ENCODE peak calls at places on chromosomes 1 and 21, in six cellular contexts. J is esophagus squamous epithelium, A is esophagus muscularis mucosa, U is A549, M is suprapubic skin, F is right lobe of liver. X is an unnamed sample.

GRCh38 chr1:21379571-21379970 is 60.4 kb upstream of the NBPF3 start:
- DNase-seq in F (no peak), A (no peak), U (no peak), J (no peak), M (no peak), X (no peak)

GRCh38 chr1:26363549-26364448 is 8.8 kb downstream of the ZNF683 start:
- DNase-seq in M (no peak), F (peak), A (peak), U (peak), J (no peak), X (peak)

GRCh38 chr1:28259935-28260802 is 851 bp downstream of the SESN2 start:
- DNase-seq in J (no peak), F (peak), A (no peak), U (peak), M (peak), X (peak)

GRCh38 chr1:43565600-43566360 is 35.1 kb downstream of the PTPRF start:
- DNase-seq in J (no peak), F (no peak), A (no peak), M (no peak), U (no peak), X (peak)

GRCh38 chr1:237834048-237834447 is 56.7 kb downstream of the ZP4 start:
- DNase-seq in M (no peak), A (no peak), U (no peak), J (no peak), F (no peak), X (no peak)

GRCh38 chr1:44701141-44701573 is 26.6 kb downstream of the ARMH1 start:
- DNase-seq in F (no peak), M (no peak), J (no peak), A (no peak), U (no peak), X (no peak)

GRCh38 chr1:154972517-154973343 is 1.8 kb upstream of the CKS1B start:
- DNase-seq in M (peak), A (no peak), F (peak), U (peak), J (no peak), X (peak)

GRCh38 chr1:30758785-30759380 is 1.3 kb upstream of the LAPTM5 start:
- DNase-seq in F (no peak), M (no peak), U (no peak), A (no peak), J (no peak), X (no peak)

GRCh38 chr21:25643486-25643885 is 4.4 kb downstream of the JAM2 start:
- DNase-seq in M (no peak), J (no peak), U (no peak), F (no peak), A (no peak), X (no peak)

GRCh38 chr1:151612506-151613274 is 840 bp downstream of the SNX27 start:
- DNase-seq in J (no peak), M (peak), U (no peak), A (no peak), F (no peak), X (peak)

GRCh38 chr1:113455374-113455773 is 65.1 kb downstream of the MAGI3 start:
- DNase-seq in U (no peak), M (no peak), J (no peak), A (no peak), F (no peak), X (no peak)

GRCh38 chr1:167529829-167530474 is 11.6 kb upstream of the CD247 start:
- DNase-seq in A (no peak), M (no peak), J (no peak), F (no peak), U (no peak), X (no peak)

GRCh38 chr1:162235261-162235780 is 141.3 kb downstream of the SPATA46 start:
- DNase-seq in M (no peak), A (no peak), U (no peak), F (peak), J (no peak), X (no peak)

GRCh38 chr21:44791993-44792392 is 9.6 kb downstream of the UBE2G2 start:
- DNase-seq in A (no peak), M (no peak), F (no peak), J (no peak), U (no peak), X (no peak)

GRCh38 chr1:100942304-100943046 is 46.6 kb downstream of the SLC30A7 start:
- DNase-seq in U (no peak), J (no peak), A (no peak), M (no peak), F (no peak), X (no peak)

GRCh38 chr1:190169311-190170067 is 308.2 kb downstream of the BRINP3 start:
- DNase-seq in A (no peak), M (no peak), J (no peak), U (no peak), F (no peak), X (no peak)

GRCh38 chr1:3777647-3778589 is 5.4 kb downstream of the SMIM1 start:
- DNase-seq in F (no peak), U (no peak), J (no peak), M (no peak), A (no peak), X (no peak)

GRCh38 chr21:36183144-36183795 is 26.6 kb downstream of the DOP1B start:
- DNase-seq in A (no peak), F (no peak), J (no peak), M (no peak), U (no peak), X (no peak)

GRCh38 chr1:109148838-109149555 is 35.1 kb downstream of the ELAPOR1 start:
- DNase-seq in J (no peak), F (no peak), U (no peak), M (no peak), A (no peak), X (no peak)

GRCh38 chr1:224852901-224853568 is 76.4 kb upstream of the DNAH14 start:
- DNase-seq in F (no peak), U (peak), J (no peak), M (no peak), A (no peak), X (no peak)

GRCh38 chr1:224783006-224783651 is 146.3 kb upstream of the DNAH14 start:
- DNase-seq in M (no peak), F (no peak), U (no peak), J (no peak), A (peak), X (no peak)

GRCh38 chr1:218584418-218585155 is 239.5 kb downstream of the TGFB2 start:
- DNase-seq in A (no peak), M (no peak), F (no peak), J (no peak), U (no peak), X (no peak)

GRCh38 chr1:966135-966602 is at the start of gene PLEKHN1:
- DNase-seq in M (no peak), A (no peak), J (no peak), U (no peak), F (no peak), X (no peak)

DNA sequence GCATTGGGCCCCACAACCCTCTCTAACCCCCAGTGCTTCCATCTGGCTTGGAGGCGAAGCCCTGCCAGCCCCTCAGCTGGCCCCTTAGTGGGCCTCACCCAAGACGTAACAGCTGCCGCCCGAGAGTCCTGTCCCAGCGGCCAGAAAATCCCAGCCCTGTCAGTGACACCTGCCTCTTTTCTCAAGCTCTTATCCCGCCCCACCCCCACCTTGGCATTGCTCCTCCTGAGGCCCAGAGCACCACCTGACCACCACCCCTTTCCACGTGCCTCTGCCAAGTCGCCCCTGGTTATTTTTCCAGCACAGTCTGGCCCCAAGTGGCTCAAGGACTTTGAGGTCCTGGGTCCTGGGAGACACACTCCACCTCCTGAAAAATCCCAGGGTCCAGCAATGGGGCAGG is 5.9 kb upstream of the CTRC start:
- DNase-seq in J (no peak), A (no peak), M (no peak), U (no peak), F (no peak), X (no peak)
- TF ChIP-seq POLR2A in J (no peak), A (no peak), M (no peak), U (no peak), F (no peak), X (no peak)

DNA sequence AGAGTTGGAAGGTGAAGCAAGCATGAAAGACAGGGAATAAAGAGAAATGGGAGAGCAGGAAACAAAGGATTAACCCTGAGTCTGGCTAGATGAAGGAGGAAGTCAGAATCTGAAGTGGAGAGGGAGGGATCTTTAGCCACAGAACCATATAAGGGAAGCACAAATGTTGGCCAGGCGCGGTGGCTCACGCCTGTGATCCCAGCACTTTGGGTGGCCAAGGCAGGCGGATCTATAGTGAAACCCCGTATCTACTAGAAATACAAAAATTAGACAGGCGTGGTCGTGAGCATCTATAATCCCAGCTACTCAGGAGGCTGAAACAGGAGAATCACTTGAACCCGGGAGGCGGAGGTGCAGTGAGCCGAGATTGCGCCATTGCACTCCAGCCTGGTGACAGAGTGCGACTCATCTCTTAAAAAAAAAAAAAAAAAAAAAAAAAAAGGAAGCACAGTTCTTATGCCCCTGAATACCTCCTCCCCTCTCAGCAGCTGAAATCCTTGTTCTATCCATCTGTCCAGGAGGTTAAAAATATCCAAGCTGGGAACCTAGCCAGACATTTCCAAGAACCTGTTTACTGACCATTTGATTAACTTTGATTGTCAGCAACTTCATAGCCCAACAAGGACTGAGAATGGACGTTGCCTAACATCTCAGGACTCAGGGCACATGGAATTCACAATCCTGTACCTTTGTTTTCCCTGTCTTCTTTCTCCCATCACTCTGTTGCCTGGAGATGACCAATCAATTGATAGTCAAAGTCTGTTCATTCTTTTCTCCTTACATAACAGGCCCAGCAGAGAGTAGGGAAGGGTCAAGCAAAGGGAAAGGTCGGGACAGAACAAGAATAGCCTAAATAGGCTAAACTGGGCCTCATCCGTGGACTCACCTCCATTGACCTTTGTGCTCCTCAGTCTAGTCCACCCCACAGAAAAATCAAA is 10.6 kb downstream of the TXNIP start:
- DNase-seq in A (no peak), J (no peak), F (peak), U (no peak), M (peak), X (peak)
- TF ChIP-seq POLR2A in A (no peak), J (no peak), F (no peak), U (no peak), M (no peak), X (no peak)

GRCh38 chr1:145891587-145892485 is 6.2 kb upstream of the ANKRD35 start:
- DNase-seq in J (no peak), U (peak), A (peak), M (peak), F (peak), X (peak)
- TF ChIP-seq POLR2A in J (no peak), U (no peak), A (no peak), M (no peak), F (peak), X (peak)

GRCh38 chr1:220748091-220748934 is at the start of gene MTARC2:
- DNase-seq in M (peak), J (peak), U (peak), A (peak), F (peak), X (peak)
- TF ChIP-seq POLR2A in M (peak), J (peak), U (peak), A (peak), F (peak), X (peak)

DNA sequence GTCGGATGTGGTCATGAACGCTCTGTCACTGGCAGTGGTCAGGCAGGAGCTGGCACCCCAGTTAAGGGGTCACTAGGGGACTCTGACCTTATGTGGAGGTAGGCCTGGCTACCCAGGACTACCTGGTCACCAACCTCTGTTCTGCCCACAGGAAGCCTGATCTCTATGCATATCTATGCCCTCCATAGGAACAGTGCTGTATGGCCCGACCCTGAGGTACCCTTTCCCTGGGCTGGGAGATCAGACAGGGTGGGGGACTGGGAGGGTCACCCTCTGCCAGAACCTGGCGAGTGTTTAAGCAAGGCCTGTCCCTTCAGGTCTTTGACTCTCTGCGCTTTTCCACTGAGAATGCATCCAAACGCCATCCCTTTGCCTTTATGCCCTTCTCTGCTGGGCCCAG is 19.0 kb downstream of the CYP4B1 start:
- DNase-seq in A (peak), M (no peak), J (no peak), F (no peak), U (no peak), X (no peak)
- TF ChIP-seq POLR2A in A (no peak), M (no peak), J (no peak), F (no peak), U (no peak), X (no peak)

GRCh38 chr1:12528021-12528852 is 89.8 kb downstream of the DHRS3 start:
- DNase-seq in F (peak), M (peak), U (peak), J (no peak), A (no peak), X (peak)

GRCh38 chr1:12529640-12530174 is 88.3 kb downstream of the DHRS3 start:
- DNase-seq in U (no peak), J (no peak), M (no peak), F (no peak), A (no peak), X (no peak)

GRCh38 chr1:12524266-12524665 is 93.7 kb downstream of the DHRS3 start:
- DNase-seq in J (no peak), F (no peak), U (no peak), A (no peak), M (no peak), X (no peak)

GRCh38 chr1:12527564-12527963 is 90.4 kb downstream of the DHRS3 start:
- DNase-seq in F (peak), U (no peak), A (no peak), M (no peak), J (no peak), X (peak)

GRCh38 chr1:12525311-12526181 is 92.5 kb downstream of the DHRS3 start:
- DNase-seq in U (no peak), M (peak), F (peak), J (no peak), A (no peak), X (peak)
- TF ChIP-seq POLR2A in U (no peak), M (no peak), F (peak), J (no peak), A (no peak), X (no peak)

GRCh38 chr1:246383791-246384190 is 123.3 kb downstream of the SMYD3 start:
- DNase-seq in U (no peak), J (no peak), M (no peak), A (no peak), F (no peak), X (no peak)
- TF ChIP-seq POLR2A in U (no peak), J (no peak), M (no peak), A (no peak), F (no peak), X (no peak)

X was measured in uterus.